ENCODE peak calls at places on chromosomes 16 and 17, in seven cellular contexts. N is ACHN, V is thoracic aorta, B is GM03348, K is type B pancreatic cell, U is bronchial epithelial cell, C is iPS-NIHi11. I is an unnamed sample.

GRCh38 chr17:82528484-82529265 is 9.1 kb downstream of the FOXK2 start:
- DNase-seq in V (peak), C (no peak), N (peak), U (peak), K (no peak), B (peak), I (no peak)

GRCh38 chr17:50919321-50920040 is 53.3 kb upstream of the TOB1 start:
- DNase-seq in N (peak), K (peak), C (peak), V (peak), U (peak), B (peak), I (peak)

GRCh38 chr16:53501216-53501859 is 1.7 kb downstream of the AKTIP start:
- DNase-seq in K (no peak), C (no peak), U (no peak), N (no peak), V (no peak), B (no peak), I (peak)

GRCh38 chr16:50291719-50292565 is 25.6 kb downstream of the ADCY7 start:
- DNase-seq in B (no peak), N (no peak), C (no peak), K (no peak), V (no peak), U (no peak), I (no peak)

GRCh38 chr16:78791011-78791410 is 691.6 kb downstream of the WWOX start:
- DNase-seq in C (no peak), U (no peak), B (no peak), N (no peak), K (no peak), V (no peak), I (no peak)

GRCh38 chr17:62194401-62194800 is 129.3 kb upstream of the MED13 start:
- DNase-seq in C (no peak), U (no peak), N (no peak), K (no peak), V (no peak), B (no peak), I (no peak)

GRCh38 chr16:81201267-81201666 is 37.2 kb upstream of the BCO1 start:
- DNase-seq in C (no peak), B (no peak), V (no peak), K (no peak), N (no peak), U (no peak), I (no peak)

GRCh38 chr17:51325471-51325870 is 65.1 kb downstream of the UTP18 start:
- DNase-seq in V (no peak), B (no peak), N (no peak), U (no peak), C (no peak), K (no peak), I (no peak)

GRCh38 chr17:65173951-65174683 is 36.9 kb downstream of the RGS9 start:
- DNase-seq in K (no peak), V (no peak), C (no peak), B (no peak), N (no peak), U (no peak), I (no peak)

GRCh38 chr17:63955232-63955631 is 17.5 kb downstream of the SCN4A start:
- DNase-seq in U (no peak), N (no peak), V (no peak), B (no peak), K (no peak), C (no peak), I (no peak)

GRCh38 chr17:63967953-63968352 is 4.8 kb downstream of the SCN4A start:
- DNase-seq in V (no peak), N (no peak), U (no peak), B (no peak), C (no peak), K (no peak), I (no peak)

GRCh38 chr17:64326420-64327054 is 63.5 kb upstream of the TEX2 start:
- DNase-seq in K (no peak), V (peak), C (no peak), U (peak), N (no peak), B (peak), I (no peak)

GRCh38 chr17:16417896-16418683 is 2.7 kb downstream of the TRPV2 start:
- DNase-seq in K (no peak), U (no peak), V (no peak), N (peak), B (peak), C (peak), I (no peak)

GRCh38 chr17:17719199-17719940 is 38.1 kb downstream of the RAI1 start:
- DNase-seq in C (no peak), V (no peak), N (no peak), K (no peak), B (no peak), U (no peak), I (no peak)

GRCh38 chr17:33142703-33143299 is 150.3 kb downstream of the ASIC2 start:
- DNase-seq in K (no peak), U (peak), N (peak), B (peak), C (peak), V (no peak), I (peak)

GRCh38 chr17:50423553-50424159 is 2.4 kb upstream of the ACSF2 start:
- DNase-seq in B (peak), K (no peak), N (peak), C (peak), V (no peak), U (peak), I (no peak)

GRCh38 chr17:77881545-77881944 is 77.0 kb upstream of the TNRC6C start:
- DNase-seq in B (peak), U (no peak), K (no peak), C (no peak), N (no peak), V (peak), I (no peak)

GRCh38 chr16:8955828-8956227 is 7.9 kb downstream of the USP7 start:
- DNase-seq in U (no peak), V (no peak), K (no peak), C (no peak), B (no peak), N (no peak), I (no peak)

GRCh38 chr17:27473748-27474609 is 17.7 kb downstream of the KSR1 start:
- DNase-seq in V (no peak), C (peak), U (no peak), K (no peak), N (no peak), B (no peak), I (no peak)

GRCh38 chr17:30720013-30720471 is 104.5 kb downstream of the CRLF3 start:
- DNase-seq in K (peak), N (no peak), C (no peak), B (no peak), V (no peak), U (no peak), I (peak)

I was measured in ecto neural progenitor cell.